ENCODE peak calls at places on chromosomes 1 and 21, in seven cellular contexts. L is SK-N-SH, X is stomach, G is HCT116, S is GM23338, T is prostate gland, I is breast epithelium. Q is an unnamed sample.

GRCh38 chr21:36704958-36705678 is 6.2 kb downstream of the SIM2 start:
- DNase-seq in L (no peak), X (no peak), G (no peak), S (peak; percentile 52), T (no peak), I (no peak), Q (no peak)

GRCh38 chr1:98429851-98430496 is 231.5 kb upstream of the SNX7 start:
- DNase-seq in L (no peak), X (no peak), G (no peak), S (no peak), T (no peak), I (no peak), Q (no peak)

GRCh38 chr1:1166642-1167415 is 6.9 kb upstream of the TTLL10 start:
- DNase-seq in L (no peak), X (no peak), G (no peak), S (no peak), T (no peak), I (no peak), Q (no peak)

GRCh38 chr1:230938924-230939368 is 39.7 kb downstream of the TTC13 start:
- DNase-seq in L (no peak), X (no peak), G (no peak), S (no peak), T (no peak), I (no peak), Q (no peak)

GRCh38 chr1:22807340-22807739 is 96.7 kb downstream of the EPHB2 start:
- DNase-seq in L (no peak), X (no peak), G (no peak), S (no peak), T (no peak), I (no peak), Q (no peak)

GRCh38 chr1:36458910-36459309 is 5.3 kb downstream of the MRPS15 start:
- DNase-seq in L (no peak), X (no peak), G (no peak), S (no peak), T (no peak), I (no peak), Q (no peak)

GRCh38 chr1:17574502-17574901 is 35.0 kb downstream of the ARHGEF10L start:
- DNase-seq in L (peak; percentile 57), X (no peak), G (no peak), S (peak; percentile 74), T (no peak), I (no peak), Q (no peak)

GRCh38 chr1:168391759-168392681 is 111.3 kb downstream of the TBX19 start:
- DNase-seq in L (no peak), X (peak; percentile 42), G (no peak), S (no peak), T (peak; percentile 23), I (no peak), Q (no peak)

GRCh38 chr1:119316870-119317416 is 51.6 kb upstream of the HAO2 start:
- DNase-seq in L (peak; percentile 31), X (no peak), G (peak; percentile 27), S (peak; percentile 80), T (no peak), I (no peak), Q (no peak)

GRCh38 chr1:40899230-40899870 is 37.2 kb upstream of the CITED4 start:
- DNase-seq in L (no peak), X (peak; percentile 81), G (peak; percentile 69), S (peak; percentile 72), T (peak; percentile 92), I (peak; percentile 87), Q (no peak)

GRCh38 chr21:25788677-25789076 is 53.9 kb downstream of the GABPA start:
- DNase-seq in L (no peak), X (no peak), G (no peak), S (no peak), T (no peak), I (no peak), Q (no peak)

GRCh38 chr1:192061556-192061955 is 96.7 kb upstream of the RGS18 start:
- DNase-seq in L (no peak), X (no peak), G (no peak), S (peak; percentile 21), T (no peak), I (no peak), Q (no peak)

GRCh38 chr1:111619635-111620411 is at the start of gene RAP1A:
- DNase-seq in L (peak; percentile 98), X (peak; percentile 97), G (peak; percentile 78), S (peak; percentile 96), T (peak; percentile 94), I (peak; percentile 95), Q (peak; percentile 22)

GRCh38 chr1:201461783-201462441 is 7.1 kb downstream of the PHLDA3 start:
- DNase-seq in L (no peak), X (peak; percentile 67), G (peak; percentile 68), S (no peak), T (peak; percentile 84), I (peak; percentile 81), Q (peak; percentile 71)
- TF ChIP-seq POLR2AphosphoS5 in L (peak; percentile 90), X (peak; percentile 38), G (peak; percentile 54), S (no peak), T (peak; percentile 86), I (peak; percentile 87), Q (no peak)

GRCh38 chr1:222616535-222616934 is 1.4 kb upstream of the MIA3 start:
- DNase-seq in L (no peak), X (no peak), G (no peak), S (no peak), T (no peak), I (no peak), Q (no peak)

GRCh38 chr1:222618001-222618879 is at the start of gene MIA3:
- DNase-seq in L (peak; percentile 97), X (no peak), G (no peak), S (peak; percentile 79), T (peak; percentile 79), I (peak; percentile 74), Q (no peak)

GRCh38 chr1:222620566-222620965 is 2.7 kb downstream of the MIA3 start:
- DNase-seq in L (no peak), X (no peak), G (no peak), S (no peak), T (no peak), I (no peak), Q (no peak)

GRCh38 chr1:222618880-222619321 is 1.0 kb downstream of the MIA3 start:
- DNase-seq in L (peak; percentile 67), X (no peak), G (no peak), S (peak; percentile 57), T (no peak), I (no peak), Q (no peak)

GRCh38 chr1:222617367-222617951 is 438 bp upstream of the MIA3 start:
- DNase-seq in L (no peak), X (peak; percentile 93), G (peak; percentile 80), S (peak; percentile 99), T (peak; percentile 93), I (peak; percentile 87), Q (no peak)
- TF ChIP-seq POLR2AphosphoS5 in L (peak; percentile 35), X (peak; percentile 77), G (peak; percentile 42), S (peak; percentile 62), T (peak; percentile 62), I (peak; percentile 42), Q (no peak)

GRCh38 chr1:156342556-156342955 is 4.2 kb downstream of the TSACC start:
- DNase-seq in L (no peak), X (no peak), G (no peak), S (no peak), T (no peak), I (no peak), Q (no peak)
- TF ChIP-seq POLR2AphosphoS5 in L (no peak), X (no peak), G (no peak), S (no peak), T (no peak), I (no peak), Q (no peak)

GRCh38 chr1:110393691-110394564 is 3.1 kb upstream of the SLC16A4 start:
- DNase-seq in L (no peak), X (no peak), G (no peak), S (no peak), T (no peak), I (no peak), Q (no peak)

GRCh38 chr1:110393286-110393685 is 2.5 kb upstream of the SLC16A4 start:
- DNase-seq in L (no peak), X (no peak), G (no peak), S (no peak), T (no peak), I (no peak), Q (no peak)

GRCh38 chr1:110387048-110387748 is 3.6 kb downstream of the SLC16A4 start:
- DNase-seq in L (no peak), X (no peak), G (no peak), S (no peak), T (no peak), I (no peak), Q (no peak)

GRCh38 chr1:110390096-110390495 is 730 bp downstream of the SLC16A4 start:
- DNase-seq in L (no peak), X (no peak), G (no peak), S (peak; percentile 61), T (no peak), I (no peak), Q (no peak)

DNA sequence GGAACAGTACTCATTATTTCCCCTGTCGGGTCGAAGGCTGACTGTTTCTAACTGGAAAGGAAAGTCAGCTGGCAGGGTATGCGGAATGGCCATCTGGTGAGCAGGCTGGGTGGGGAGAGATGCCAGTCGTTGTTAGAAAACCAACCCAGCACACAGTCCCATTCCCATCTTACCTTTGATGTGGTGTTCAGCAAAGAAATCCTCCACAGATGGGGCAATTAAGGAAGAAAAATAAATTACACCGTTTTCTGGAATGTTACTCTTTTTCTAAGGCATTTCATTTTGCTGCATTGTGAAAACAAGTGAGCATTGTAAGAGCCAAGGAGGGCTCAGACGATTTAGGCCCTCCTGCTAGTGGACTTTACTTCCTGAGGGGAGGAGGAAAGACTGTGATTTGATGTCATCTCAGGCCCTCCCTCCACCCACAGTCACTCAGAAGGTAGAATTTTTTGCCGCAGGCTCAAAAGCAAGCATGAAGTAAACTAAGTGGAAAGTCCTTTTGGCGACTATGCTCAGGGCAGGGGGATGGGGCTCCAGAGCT is at the start of gene SLC16A4:
- DNase-seq in L (peak; percentile 39), X (no peak), G (no peak), S (peak; percentile 40), T (no peak), I (no peak), Q (no peak)
- TF ChIP-seq POLR2AphosphoS5 in L (no peak), X (no peak), G (no peak), S (no peak), T (no peak), I (no peak), Q (no peak)

GRCh38 chr1:235669277-235669676 is 19.7 kb upstream of the GNG4 start:
- DNase-seq in L (no peak), X (no peak), G (no peak), S (no peak), T (no peak), I (no peak), Q (no peak)
- TF ChIP-seq POLR2AphosphoS5 in L (no peak), X (no peak), G (no peak), S (no peak), T (no peak), I (no peak), Q (no peak)